ENCODE peak calls at places on chromosome 4, in four cellular contexts. One of them, this sample, is unnamed.

GRCh38 chr4:15654556-15655222 is 468 bp downstream of the FBXL5 start:
- DNase-seq in HEK293T: peak
- DNase-seq in activated effector memory CD4-positive, alpha-beta T cell treated with anti-CD3 and anti-CD28 coated beads, Interleukin-2, amount 50 U/mL, for 16 hours: peak
- DNase-seq in tibial nerve: no peak
- DNase-seq in this sample: no peak

GRCh38 chr4:150462743-150463142 is 119.2 kb upstream of the MAB21L2 start:
- DNase-seq in HEK293T: no peak
- DNase-seq in activated effector memory CD4-positive, alpha-beta T cell treated with anti-CD3 and anti-CD28 coated beads, Interleukin-2, amount 50 U/mL, for 16 hours: no peak
- DNase-seq in tibial nerve: no peak
- DNase-seq in this sample: no peak

GRCh38 chr4:61531188-61531587 is 331.1 kb downstream of the ADGRL3 start:
- DNase-seq in HEK293T: no peak
- DNase-seq in activated effector memory CD4-positive, alpha-beta T cell treated with anti-CD3 and anti-CD28 coated beads, Interleukin-2, amount 50 U/mL, for 16 hours: no peak
- DNase-seq in tibial nerve: no peak
- DNase-seq in this sample: no peak

GRCh38 chr4:182913621-182914020 is 3.6 kb downstream of the DCTD start:
- DNase-seq in HEK293T: no peak
- DNase-seq in activated effector memory CD4-positive, alpha-beta T cell treated with anti-CD3 and anti-CD28 coated beads, Interleukin-2, amount 50 U/mL, for 16 hours: no peak
- DNase-seq in tibial nerve: no peak
- DNase-seq in this sample: no peak

GRCh38 chr4:186695392-186695791 is 28.3 kb downstream of the FAT1 start:
- DNase-seq in HEK293T: no peak
- DNase-seq in activated effector memory CD4-positive, alpha-beta T cell treated with anti-CD3 and anti-CD28 coated beads, Interleukin-2, amount 50 U/mL, for 16 hours: no peak
- DNase-seq in tibial nerve: no peak
- DNase-seq in this sample: no peak

GRCh38 chr4:187387709-187388108 is 607.9 kb upstream of the ZFP42 start:
- DNase-seq in HEK293T: no peak
- DNase-seq in activated effector memory CD4-positive, alpha-beta T cell treated with anti-CD3 and anti-CD28 coated beads, Interleukin-2, amount 50 U/mL, for 16 hours: no peak
- DNase-seq in tibial nerve: no peak
- DNase-seq in this sample: no peak

GRCh38 chr4:153529646-153530045 is 63.5 kb downstream of the TMEM131L start:
- DNase-seq in HEK293T: no peak
- DNase-seq in activated effector memory CD4-positive, alpha-beta T cell treated with anti-CD3 and anti-CD28 coated beads, Interleukin-2, amount 50 U/mL, for 16 hours: no peak
- DNase-seq in tibial nerve: no peak
- DNase-seq in this sample: no peak

GRCh38 chr4:41517121-41517520 is 20.8 kb upstream of the LIMCH1 start:
- DNase-seq in HEK293T: no peak
- DNase-seq in activated effector memory CD4-positive, alpha-beta T cell treated with anti-CD3 and anti-CD28 coated beads, Interleukin-2, amount 50 U/mL, for 16 hours: no peak
- DNase-seq in tibial nerve: no peak
- DNase-seq in this sample: no peak

GRCh38 chr4:35175894-35176293 is 1068.4 kb downstream of the ARAP2 start:
- DNase-seq in HEK293T: no peak
- DNase-seq in activated effector memory CD4-positive, alpha-beta T cell treated with anti-CD3 and anti-CD28 coated beads, Interleukin-2, amount 50 U/mL, for 16 hours: no peak
- DNase-seq in tibial nerve: no peak
- DNase-seq in this sample: no peak

GRCh38 chr4:15003891-15004700 is 1.8 kb downstream of the CPEB2 start:
- DNase-seq in HEK293T: peak
- DNase-seq in activated effector memory CD4-positive, alpha-beta T cell treated with anti-CD3 and anti-CD28 coated beads, Interleukin-2, amount 50 U/mL, for 16 hours: peak
- DNase-seq in tibial nerve: peak
- DNase-seq in this sample: no peak

GRCh38 chr4:2913168-2913567 is 50.0 kb downstream of the NOP14 start:
- DNase-seq in HEK293T: no peak
- DNase-seq in activated effector memory CD4-positive, alpha-beta T cell treated with anti-CD3 and anti-CD28 coated beads, Interleukin-2, amount 50 U/mL, for 16 hours: no peak
- DNase-seq in tibial nerve: no peak
- DNase-seq in this sample: no peak

GRCh38 chr4:94412019-94413017 is 39.4 kb upstream of the PDLIM5 start:
- DNase-seq in HEK293T: no peak
- DNase-seq in activated effector memory CD4-positive, alpha-beta T cell treated with anti-CD3 and anti-CD28 coated beads, Interleukin-2, amount 50 U/mL, for 16 hours: no peak
- DNase-seq in tibial nerve: no peak
- DNase-seq in this sample: peak

GRCh38 chr4:16573744-16574143 is 324.7 kb downstream of the LDB2 start:
- DNase-seq in HEK293T: no peak
- DNase-seq in activated effector memory CD4-positive, alpha-beta T cell treated with anti-CD3 and anti-CD28 coated beads, Interleukin-2, amount 50 U/mL, for 16 hours: no peak
- DNase-seq in tibial nerve: peak
- DNase-seq in this sample: no peak